ENCODE peak calls at places on chromosome 20, in six cellular contexts. T is endothelial cell of umbilical vein; O is AG09319; Z is GM13976; N is Jurkat, Clone E6-1; Y is LoVo. G is an unnamed sample.

GRCh38 chr20:23566199-23566932 is 1.9 kb downstream of the CST9L start:
- DNase-seq in Z (no peak), Y (no peak), O (no peak), N (no peak), T (no peak), G (no peak)

GRCh38 chr20:63497946-63498935 is 642 bp downstream of the EEF1A2 start:
- DNase-seq in T (no peak), Y (peak), N (no peak), Z (no peak), O (no peak), G (peak)

GRCh38 chr20:58891686-58892125 is 39.2 kb downstream of the GNAS start:
- DNase-seq in Y (peak), N (peak), T (no peak), O (no peak), Z (peak), G (no peak)

GRCh38 chr20:53331151-53331973 is 262.3 kb downstream of the ZNF217 start:
- DNase-seq in O (no peak), N (no peak), T (no peak), Z (no peak), Y (peak), G (peak)

GRCh38 chr20:59006864-59007757 is at the start of gene CTSZ:
- DNase-seq in N (no peak), T (peak), Z (peak), O (no peak), Y (peak), G (peak)

GRCh38 chr20:53655909-53656652 is 62.4 kb upstream of the ZNF217 start:
- DNase-seq in Y (no peak), O (no peak), N (no peak), T (no peak), Z (no peak), G (peak)

GRCh38 chr20:33667245-33668086 is 723 bp downstream of the ACTL10 start:
- DNase-seq in T (peak), N (no peak), Y (no peak), O (no peak), Z (peak), G (peak)

GRCh38 chr20:25987073-25987927 is 290.6 kb upstream of the ZNF337 start:
- DNase-seq in N (peak), O (no peak), Y (no peak), Z (peak), T (peak), G (peak)

GRCh38 chr20:32252189-32252588 is 25.3 kb upstream of the KIF3B start:
- DNase-seq in N (no peak), Z (peak), T (no peak), Y (no peak), O (no peak), G (no peak)

GRCh38 chr20:45358282-45359068 is 4.5 kb upstream of the SYS1 start:
- DNase-seq in Z (no peak), T (peak), Y (no peak), N (no peak), O (peak), G (peak)

GRCh38 chr20:46057856-46058655 is 29.0 kb downstream of the SLC12A5 start:
- DNase-seq in N (no peak), O (no peak), Y (no peak), Z (peak), T (peak), G (peak)

GRCh38 chr20:30610044-30610693 is 647.3 kb upstream of the DEFB115 start:
- DNase-seq in Z (no peak), N (no peak), Y (no peak), O (no peak), T (no peak), G (no peak)

GRCh38 chr20:39249798-39250197 is 287.7 kb downstream of the DHX35 start:
- DNase-seq in Z (no peak), T (no peak), O (no peak), Y (no peak), N (peak), G (no peak)

GRCh38 chr20:57656252-57656820 is 36.1 kb upstream of the ZBP1 start:
- DNase-seq in Y (no peak), N (no peak), Z (peak), O (no peak), T (no peak), G (no peak)

GRCh38 chr20:22312744-22313346 is 271.5 kb downstream of the FOXA2 start:
- DNase-seq in T (peak), Y (peak), O (no peak), N (no peak), Z (peak), G (peak)

GRCh38 chr20:7694940-7695567 is 245.2 kb downstream of the HAO1 start:
- DNase-seq in N (no peak), Y (no peak), O (no peak), Z (no peak), T (no peak), G (peak)

GRCh38 chr20:38997622-38998021 is 35.5 kb downstream of the DHX35 start:
- DNase-seq in Z (peak), Y (no peak), T (no peak), N (peak), O (no peak), G (no peak)

G was measured in kidney tubule cell.